ENCODE peak calls at places on chromosomes 5 and 9, in eight cellular contexts. X, E, R, A, J, N, F and Q are unnamed samples.
A peak's percentile ranks its signal among the peaks of the same experiment; 100 is the strongest.

GRCh38 chr5:109876941-109877669 is 187.4 kb downstream of the MAN2A1 start:
- DNase-seq in X (no peak), E (no peak), R (peak; percentile 20), A (no peak), J (no peak), N (no peak), F (no peak), Q (peak; percentile 19)

GRCh38 chr5:464446-464842 is 21.5 kb downstream of the EXOC3 start:
- DNase-seq in X (no peak), E (no peak), R (no peak), A (no peak), J (no peak), N (no peak), F (no peak), Q (no peak)

GRCh38 chr9:9799287-9799686 is 813.5 kb downstream of the PTPRD start:
- DNase-seq in X (no peak), E (no peak), R (no peak), A (no peak), J (no peak), N (no peak), F (no peak), Q (no peak)

GRCh38 chr5:151724360-151724759 is 34.1 kb downstream of the ATOX1 start:
- DNase-seq in X (peak; percentile 65), E (no peak), R (no peak), A (no peak), J (no peak), N (no peak), F (no peak), Q (no peak)

GRCh38 chr5:169149317-169149716 is 151.6 kb downstream of the SLIT3 start:
- DNase-seq in X (no peak), E (peak; percentile 30), R (no peak), A (no peak), J (no peak), N (no peak), F (no peak), Q (no peak)

GRCh38 chr9:19496321-19496720 is 87.5 kb downstream of the ACER2 start:
- DNase-seq in X (no peak), E (no peak), R (no peak), A (no peak), J (no peak), N (no peak), F (no peak), Q (no peak)

GRCh38 chr5:77851229-77852067 is 75.3 kb upstream of the TBCA start:
- DNase-seq in X (no peak), E (no peak), R (peak; percentile 22), A (no peak), J (peak; percentile 22), N (no peak), F (peak; percentile 23), Q (no peak)

GRCh38 chr9:115615821-115616665 is 498.1 kb upstream of the TNC start:
- DNase-seq in X (no peak), E (peak; percentile 82), R (peak; percentile 95), A (peak; percentile 77), J (no peak), N (no peak), F (no peak), Q (peak; percentile 78)

GRCh38 chr9:135070198-135070951 is 17.1 kb upstream of the OLFM1 start:
- DNase-seq in X (no peak), E (no peak), R (no peak), A (no peak), J (no peak), N (no peak), F (no peak), Q (no peak)

GRCh38 chr9:19409406-19410194 is 791 bp downstream of the ACER2 start:
- DNase-seq in X (no peak), E (peak; percentile 35), R (no peak), A (no peak), J (peak; percentile 28), N (peak; percentile 62), F (no peak), Q (peak; percentile 29)

GRCh38 chr9:128882677-128883590 is 1.0 kb downstream of the LRRC8A start:
- DNase-seq in X (no peak), E (no peak), R (no peak), A (no peak), J (peak; percentile 14), N (no peak), F (no peak), Q (no peak)

GRCh38 chr9:97534961-97535594 is 33.6 kb downstream of the TMOD1 start:
- DNase-seq in X (no peak), E (no peak), R (no peak), A (no peak), J (no peak), N (no peak), F (no peak), Q (no peak)

GRCh38 chr5:157388148-157388547 is 71.9 kb upstream of the NIPAL4 start:
- DNase-seq in X (no peak), E (no peak), R (no peak), A (no peak), J (no peak), N (no peak), F (no peak), Q (no peak)

GRCh38 chr9:136943291-136944093 is 1.0 kb downstream of the FBXW5 start:
- DNase-seq in X (no peak), E (no peak), R (peak; percentile 45), A (no peak), J (peak; percentile 61), N (no peak), F (peak; percentile 37), Q (peak; percentile 91)

GRCh38 chr5:179258001-179258921 is 87.0 kb downstream of the ADAMTS2 start:
- DNase-seq in X (no peak), E (no peak), R (no peak), A (no peak), J (no peak), N (no peak), F (no peak), Q (no peak)